ENCODE peak calls at places on chromosomes 2 and 18, in nine cellular contexts. P is activated CD8-positive, alpha-beta memory T cell treated with anti-CD3 and anti-CD28 coated beads, Interleukin-2, amount 50 U/mL, for 4 hours; M is stimulated activated CD8-positive, alpha-beta memory T cell treated with anti-CD3 and anti-CD28 coated beads, Interleukin-4, amount 100 ng/mL, for 4 hours; S is mesenchymal stem cell; B is IMR-90; C is naive thymus-derived CD8-positive, alpha-beta T cell; F is NCI-H2171 treated with DMSO at 0.1 percent for 48 hours; Y is transverse colon; Z is stimulated activated CD4-positive, alpha-beta T cell treated with anti-CD3 and anti-CD28 coated beads, Interleukin-12 subunit alpha, Interleukin-12 subunit beta, amount 100 ng/mL, for 24 hours. I is an unnamed sample.

GRCh38 chr2:86015006-86015405 is 90.7 kb downstream of the POLR1A start:
- DNase-seq in P (no peak), M (no peak), S (no peak), B (no peak), C (no peak), F (no peak), Y (no peak), Z (no peak), I (no peak)

GRCh38 chr2:137535897-137536296 is 428.4 kb upstream of the HNMT start:
- DNase-seq in P (no peak), M (no peak), S (no peak), B (no peak), C (no peak), F (no peak), Y (no peak), Z (no peak), I (peak; percentile 1)

GRCh38 chr18:35469696-35470095 is 28.1 kb downstream of the INO80C start:
- DNase-seq in P (no peak), M (no peak), S (peak; percentile 48), B (peak; percentile 44), C (no peak), F (no peak), Y (no peak), Z (no peak), I (no peak)

GRCh38 chr2:43293744-43294695 is 67.6 kb upstream of the ZFP36L2 start:
- DNase-seq in P (no peak), M (peak; percentile 2), S (peak; percentile 99), B (peak; percentile 100), C (no peak), F (no peak), Y (no peak), Z (peak; percentile 7), I (peak; percentile 97)

GRCh38 chr2:196468394-196468793 is 171.1 kb upstream of the CCDC150 start:
- DNase-seq in P (no peak), M (no peak), S (no peak), B (no peak), C (no peak), F (peak; percentile 41), Y (no peak), Z (no peak), I (peak; percentile 12)

GRCh38 chr2:73938761-73939352 is 12.2 kb downstream of the DGUOK start:
- DNase-seq in P (no peak), M (no peak), S (peak; percentile 37), B (peak; percentile 79), C (no peak), F (no peak), Y (no peak), Z (no peak), I (peak; percentile 85)

GRCh38 chr2:236960516-236960915 is 125.2 kb upstream of the COPS8 start:
- DNase-seq in P (no peak), M (no peak), S (no peak), B (no peak), C (no peak), F (no peak), Y (no peak), Z (no peak), I (no peak)

GRCh38 chr2:88481937-88482336 is 29.4 kb upstream of the FOXI3 start:
- DNase-seq in P (no peak), M (no peak), S (no peak), B (peak; percentile 37), C (no peak), F (no peak), Y (no peak), Z (no peak), I (peak; percentile 56)

GRCh38 chr2:223054193-223054781 is 2.3 kb downstream of the KCNE4 start:
- DNase-seq in P (no peak), M (no peak), S (peak; percentile 87), B (peak; percentile 76), C (no peak), F (no peak), Y (peak; percentile 23), Z (no peak), I (no peak)

GRCh38 chr18:49658871-49659378 is 97.1 kb downstream of the LIPG start:
- DNase-seq in P (no peak), M (no peak), S (no peak), B (no peak), C (no peak), F (no peak), Y (no peak), Z (no peak), I (no peak)

GRCh38 chr2:12317853-12318426 is 398.8 kb upstream of the TRIB2 start:
- DNase-seq in P (no peak), M (no peak), S (peak; percentile 93), B (peak; percentile 96), C (no peak), F (no peak), Y (peak; percentile 52), Z (no peak), I (peak; percentile 94)

GRCh38 chr2:45774688-45775244 is 123.3 kb downstream of the PRKCE start:
- DNase-seq in P (no peak), M (no peak), S (no peak), B (no peak), C (no peak), F (no peak), Y (peak; percentile 42), Z (no peak), I (no peak)

GRCh38 chr2:219207884-219208740 is 1.5 kb downstream of the ZFAND2B start:
- DNase-seq in P (no peak), M (no peak), S (peak; percentile 50), B (peak; percentile 59), C (no peak), F (no peak), Y (no peak), Z (no peak), I (no peak)

GRCh38 chr18:29962579-29962978 is 1080.0 kb downstream of the DSC3 start:
- DNase-seq in P (no peak), M (no peak), S (no peak), B (no peak), C (no peak), F (no peak), Y (no peak), Z (no peak), I (no peak)

GRCh38 chr2:195533771-195534642 is 123.0 kb upstream of the SLC39A10 start:
- DNase-seq in P (peak; percentile 78), M (peak; percentile 47), S (peak; percentile 79), B (peak; percentile 94), C (no peak), F (no peak), Y (peak; percentile 19), Z (peak; percentile 65), I (peak; percentile 86)

GRCh38 chr2:43220982-43221659 is 5.3 kb downstream of the ZFP36L2 start:
- DNase-seq in P (peak; percentile 53), M (no peak), S (peak; percentile 92), B (peak; percentile 95), C (no peak), F (peak; percentile 91), Y (peak; percentile 78), Z (no peak), I (no peak)

GRCh38 chr2:16623046-16623445 is 42.6 kb downstream of the CYRIA start:
- DNase-seq in P (no peak), M (no peak), S (peak; percentile 94), B (peak; percentile 95), C (no peak), F (no peak), Y (no peak), Z (no peak), I (peak; percentile 91)

GRCh38 chr18:43866696-43867095 is 589.4 kb upstream of the SYT4 start:
- DNase-seq in P (no peak), M (no peak), S (no peak), B (no peak), C (no peak), F (no peak), Y (no peak), Z (no peak), I (no peak)